ENCODE peak calls at places on chromosomes 3 and 15, in eight cellular contexts. T, N, Z, Y, R, U, M and P are unnamed samples.

GRCh38 chr15:38688761-38689160 is 124.1 kb upstream of the RASGRP1 start:
- DNase-seq in Z (peak), N (no peak), Y (peak), U (no peak), T (no peak), R (no peak), M (peak), P (no peak)

GRCh38 chr3:134357914-134358811 is 16.1 kb downstream of the AMOTL2 start:
- DNase-seq in R (peak), N (no peak), Z (peak), U (no peak), Y (no peak), T (no peak), M (peak), P (peak)

GRCh38 chr15:99014803-99015676 is 7.4 kb upstream of the PGPEP1L start:
- DNase-seq in T (no peak), Y (peak), N (peak), U (no peak), R (peak), Z (peak), M (peak), P (no peak)

GRCh38 chr3:160379628-160380214 is 19.3 kb downstream of the IFT80 start:
- DNase-seq in Z (no peak), T (no peak), U (no peak), M (no peak), N (no peak), Y (no peak), R (peak), P (no peak)

GRCh38 chr3:58065700-58066167 is 57.5 kb downstream of the FLNB start:
- DNase-seq in U (no peak), M (no peak), N (no peak), Z (no peak), R (peak), Y (no peak), T (no peak), P (no peak)

GRCh38 chr3:128145279-128145678 is 8.0 kb upstream of the EEFSEC start:
- DNase-seq in Y (no peak), U (no peak), R (no peak), Z (no peak), T (no peak), N (no peak), M (no peak), P (no peak)

GRCh38 chr15:31300981-31301686 is 25.5 kb upstream of the KLF13 start:
- DNase-seq in R (no peak), N (peak), Y (no peak), Z (no peak), T (no peak), U (no peak), M (no peak), P (no peak)

GRCh38 chr3:185717121-185717520 is 107.7 kb downstream of the IGF2BP2 start:
- DNase-seq in T (no peak), R (no peak), Y (no peak), M (peak), N (no peak), Z (peak), U (no peak), P (peak)

GRCh38 chr3:55180936-55181535 is 253.2 kb upstream of the LRTM1 start:
- DNase-seq in Z (peak), R (peak), U (no peak), N (no peak), T (no peak), Y (no peak), M (peak), P (no peak)

GRCh38 chr15:66730168-66731014 is 28.4 kb downstream of the SMAD6 start:
- DNase-seq in U (no peak), R (no peak), Z (peak), Y (no peak), N (no peak), T (no peak), M (peak), P (no peak)

GRCh38 chr15:67505675-67506572 is 15.0 kb upstream of the C15orf61 start:
- DNase-seq in Y (no peak), T (no peak), Z (no peak), M (no peak), U (no peak), N (no peak), R (no peak), P (no peak)

GRCh38 chr3:159824341-159824740 is 164.3 kb upstream of the IL12A start:
- DNase-seq in N (no peak), Z (peak), R (peak), T (no peak), Y (no peak), U (no peak), M (peak), P (peak)

GRCh38 chr3:108312656-108313055 is 16.3 kb downstream of the HHLA2 start:
- DNase-seq in T (no peak), Z (no peak), U (no peak), N (no peak), R (no peak), M (peak), Y (no peak), P (no peak)

GRCh38 chr3:14684447-14684846 is 9.5 kb downstream of the C3orf20 start:
- DNase-seq in M (no peak), Y (no peak), U (no peak), R (no peak), T (no peak), Z (no peak), N (no peak), P (no peak)

GRCh38 chr15:48759921-48760320 is 50.9 kb downstream of the CEP152 start:
- DNase-seq in U (no peak), N (no peak), T (no peak), Y (no peak), M (no peak), R (peak), Z (peak), P (no peak)

GRCh38 chr3:99084825-99085224 is 183.3 kb upstream of the DCBLD2 start:
- DNase-seq in Y (no peak), U (no peak), Z (no peak), M (no peak), R (no peak), N (no peak), T (no peak), P (no peak)

GRCh38 chr3:60090536-60090935 is 1040.7 kb upstream of the CFAP20DC start:
- DNase-seq in T (no peak), M (no peak), R (no peak), Z (no peak), N (no peak), Y (no peak), U (no peak), P (no peak)

GRCh38 chr3:139774570-139775302 is 97.0 kb upstream of the NMNAT3 start:
- DNase-seq in Y (no peak), Z (no peak), T (no peak), U (peak), N (no peak), M (peak), R (peak), P (no peak)

GRCh38 chr3:177596822-177597271 is 399.6 kb upstream of the TBL1XR1 start:
- DNase-seq in Y (no peak), T (no peak), U (no peak), M (peak), Z (peak), N (no peak), R (no peak), P (no peak)

GRCh38 chr3:108441081-108441507 is 69.3 kb downstream of the MYH15 start:
- DNase-seq in Y (no peak), N (no peak), M (no peak), Z (no peak), T (no peak), R (no peak), U (no peak), P (no peak)

GRCh38 chr15:88029696-88030095 is 226.8 kb downstream of the NTRK3 start:
- DNase-seq in N (no peak), T (no peak), M (peak), Y (no peak), Z (no peak), R (no peak), U (no peak), P (peak)

GRCh38 chr15:71682051-71682450 is 128.3 kb upstream of the NR2E3 start:
- DNase-seq in Y (no peak), R (no peak), N (no peak), Z (no peak), T (no peak), U (no peak), M (no peak), P (no peak)

GRCh38 chr3:29185706-29186105 is 95.2 kb upstream of the RBMS3 start:
- DNase-seq in N (no peak), U (no peak), Z (peak), R (no peak), Y (no peak), T (no peak), M (no peak), P (peak)

GRCh38 chr15:68053701-68053996 is 466 bp upstream of the PIAS1 start:
- DNase-seq in U (no peak), N (no peak), T (no peak), Y (no peak), Z (no peak), M (no peak), R (no peak), P (no peak)

GRCh38 chr3:133437391-133438093 is 37.7 kb downstream of the BFSP2 start:
- DNase-seq in Z (no peak), T (no peak), Y (no peak), R (peak), U (peak), N (no peak), M (peak), P (no peak)

GRCh38 chr3:150105886-150106612 is 135.4 kb upstream of the PFN2 start:
- DNase-seq in Z (no peak), M (no peak), U (no peak), T (no peak), N (no peak), R (no peak), Y (no peak), P (no peak)

GRCh38 chr3:13219077-13219901 is 146.1 kb upstream of the IQSEC1 start:
- DNase-seq in M (no peak), U (no peak), N (peak), Z (no peak), Y (no peak), R (no peak), T (no peak), P (no peak)

GRCh38 chr3:89576417-89576816 is 469.0 kb downstream of the EPHA3 start:
- DNase-seq in R (no peak), N (no peak), U (no peak), T (no peak), Z (no peak), M (no peak), Y (no peak), P (no peak)

GRCh38 chr15:74956648-74957300 is at the start of gene RPP25:
- DNase-seq in T (peak), Z (peak), Y (peak), R (peak), U (peak), M (peak), N (peak), P (peak)

GRCh38 chr15:37015025-37015424 is 85.3 kb downstream of the MEIS2 start:
- DNase-seq in U (peak), Z (peak), R (no peak), Y (no peak), M (peak), N (no peak), T (no peak), P (no peak)

GRCh38 chr15:48040166-48040817 is 80.5 kb upstream of the SLC24A5 start:
- DNase-seq in Z (peak), N (no peak), M (peak), Y (no peak), T (no peak), U (no peak), R (no peak), P (peak)

GRCh38 chr3:193768069-193768391 is 175.0 kb downstream of the OPA1 start:
- DNase-seq in M (peak), Z (peak), R (no peak), U (no peak), T (no peak), Y (no peak), N (no peak), P (peak)

GRCh38 chr3:194065119-194065392 is 70.9 kb upstream of the HES1 start:
- DNase-seq in R (no peak), M (no peak), Y (no peak), U (no peak), N (no peak), T (no peak), Z (no peak), P (no peak)

GRCh38 chr3:41681479-41681878 is 280.4 kb downstream of the ULK4 start:
- DNase-seq in R (peak), N (no peak), Y (no peak), M (peak), U (no peak), T (no peak), Z (peak), P (peak)

GRCh38 chr15:90887037-90887481 is 2.8 kb downstream of the FES start:
- DNase-seq in M (no peak), Y (no peak), N (peak), R (no peak), Z (no peak), T (no peak), U (no peak), P (no peak)

GRCh38 chr3:16112910-16113504 is 61.5 kb upstream of the GALNT15 start:
- DNase-seq in Y (no peak), U (no peak), Z (peak), T (no peak), M (peak), R (no peak), N (no peak), P (no peak)

GRCh38 chr15:65100427-65100826 is 14.6 kb downstream of the UBAP1L start:
- DNase-seq in N (no peak), Z (no peak), U (no peak), Y (no peak), T (no peak), M (no peak), R (no peak), P (no peak)

GRCh38 chr3:63390831-63391230 is 112.7 kb downstream of the SYNPR start:
- DNase-seq in Y (no peak), N (no peak), T (no peak), M (no peak), R (no peak), U (no peak), Z (peak), P (no peak)